ENCODE peak calls at places on chromosomes 1 and 21, in seven cellular contexts. D is astrocyte, T is GM12878, R is cardiac muscle cell, N is Panc1, Q is psoas muscle, P is pancreas. X is an unnamed sample. For H3K4me1, the result is how much of the 10 kb centered on the place peaks cover.

GRCh38 chr1:167095368-167095767 is 1.5 kb downstream of the STYXL2 start:
- DNase-seq in T (no peak), P (no peak), R (no peak), D (peak), Q (no peak), N (no peak), X (no peak)

GRCh38 chr1:212531796-212532195 is 76.8 kb upstream of the ATF3 start:
- DNase-seq in R (no peak), N (no peak), P (no peak), Q (no peak), T (no peak), D (no peak), X (no peak)

GRCh38 chr1:89365206-89365605 is 1.3 kb downstream of the GBP6 start:
- DNase-seq in N (no peak), R (no peak), T (no peak), P (no peak), Q (no peak), D (no peak), X (no peak)

GRCh38 chr21:42237577-42237976 is 18.6 kb downstream of the ABCG1 start:
- DNase-seq in D (no peak), P (no peak), N (no peak), Q (no peak), T (no peak), R (no peak), X (peak)

GRCh38 chr1:30798389-30798951 is 40.9 kb upstream of the LAPTM5 start:
- DNase-seq in R (no peak), T (no peak), N (no peak), Q (peak), P (no peak), D (no peak), X (no peak)

GRCh38 chr1:54741531-54741930 is 22.8 kb downstream of the PARS2 start:
- DNase-seq in N (no peak), R (no peak), T (no peak), Q (no peak), P (no peak), D (no peak), X (no peak)

GRCh38 chr21:42071146-42071737 is at the start of gene UMODL1:
- DNase-seq in R (no peak), P (no peak), T (no peak), N (no peak), D (no peak), Q (no peak), X (no peak)

GRCh38 chr1:225944387-225944786 is 3.4 kb upstream of the LEFTY2 start:
- DNase-seq in D (no peak), N (no peak), T (no peak), Q (no peak), R (no peak), P (no peak), X (no peak)

GRCh38 chr1:205748398-205749093 is 1.4 kb downstream of the NUCKS1 start:
- DNase-seq in N (peak), R (peak), D (peak), Q (no peak), T (no peak), P (no peak), X (peak)

DNA sequence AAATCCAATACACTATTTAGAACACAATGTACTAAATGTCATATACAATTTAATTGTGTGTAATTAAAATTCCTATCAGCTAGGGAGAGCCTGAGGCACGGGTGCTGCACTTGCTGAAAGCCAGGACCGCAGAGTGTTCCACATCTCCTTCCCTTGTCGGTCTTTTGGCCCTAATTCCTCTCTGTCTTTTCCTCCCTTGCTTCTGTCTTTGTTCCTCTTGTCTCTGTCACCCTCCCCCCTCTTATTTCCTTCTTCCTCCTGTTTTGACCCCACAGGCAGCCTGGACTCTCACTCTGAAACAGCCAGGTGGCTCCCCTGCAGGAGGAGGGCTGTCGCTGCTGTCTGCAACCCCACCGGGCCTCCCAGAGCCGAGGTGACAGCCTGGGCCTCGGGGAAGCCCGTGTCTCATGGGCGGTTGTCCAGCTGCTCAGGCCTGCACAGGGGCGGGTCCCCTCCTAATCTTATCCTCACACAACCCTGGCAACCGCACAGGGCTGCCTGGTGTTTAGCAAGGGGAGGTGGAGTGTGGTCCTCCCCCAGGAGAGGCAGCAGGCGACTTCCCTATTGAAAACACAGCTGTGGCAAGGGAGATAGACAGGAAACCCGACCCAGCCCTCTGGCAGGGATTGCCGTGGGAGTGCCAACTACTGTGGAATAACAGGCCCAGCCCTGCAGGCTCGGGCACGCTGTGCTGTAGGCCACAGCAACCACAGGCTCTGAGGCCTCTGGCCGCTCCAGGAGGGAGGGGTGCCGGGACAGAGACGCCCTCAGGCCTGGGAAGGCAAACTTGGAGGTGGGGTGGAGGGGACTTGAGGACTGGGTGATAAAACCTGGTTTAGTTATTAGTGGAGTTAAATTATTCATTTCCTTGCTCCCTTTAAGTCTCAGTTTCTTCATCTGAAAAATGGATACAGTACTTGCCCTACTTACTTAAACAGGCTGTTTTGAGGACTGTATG is 68.8 kb upstream of the WDR26 start:
- DNase-seq in N (no peak), R (peak), P (peak), Q (peak), T (peak), D (peak), X (no peak)
- H3K4me3 ChIP-seq in N (peak), R (no peak), P (no peak), Q (peak), T (peak), D (no peak), X (no peak)

GRCh38 chr1:100358210-100358609 is 5.9 kb downstream of the CDC14A start:
- DNase-seq in R (peak), P (no peak), Q (no peak), D (no peak), N (no peak), T (no peak), X (no peak)

GRCh38 chr1:100362821-100363466 is 10.6 kb downstream of the CDC14A start:
- DNase-seq in N (no peak), T (no peak), Q (no peak), P (no peak), D (peak), R (no peak), X (no peak)

GRCh38 chr1:100361249-100362089 is 9.2 kb downstream of the CDC14A start:
- DNase-seq in R (no peak), T (no peak), D (no peak), N (no peak), P (no peak), Q (no peak), X (no peak)

GRCh38 chr1:100360790-100361232 is 8.5 kb downstream of the CDC14A start:
- DNase-seq in T (no peak), Q (no peak), D (peak), P (no peak), R (peak), N (no peak), X (no peak)

DNA sequence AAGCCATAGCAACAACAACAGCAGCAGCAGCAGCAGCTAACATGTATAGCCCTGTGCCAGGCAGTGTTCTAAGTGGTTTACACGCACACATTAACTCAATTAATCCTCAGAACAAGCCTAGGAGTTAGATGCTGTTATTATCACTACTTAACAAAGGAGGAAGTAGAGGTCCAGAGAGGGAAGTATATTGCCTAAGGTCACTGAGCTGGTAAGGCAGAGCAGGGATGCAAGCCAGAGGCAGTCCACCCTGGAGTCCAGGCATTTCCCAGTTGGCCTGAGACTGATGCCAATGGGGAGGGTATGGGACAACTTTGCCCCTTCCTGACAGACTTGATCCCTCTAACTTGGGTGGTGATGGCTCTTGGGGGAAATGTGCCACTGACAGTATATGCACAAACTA is 6.8 kb downstream of the CDC14A start:
- DNase-seq in T (no peak), Q (no peak), D (no peak), P (no peak), N (no peak), R (no peak), X (no peak)
- H3K4me1 ChIP-seq in T (under half), Q (under half), D (under half), P (under half), N (under half), R (under half), X (half or more)

GRCh38 chr1:224782601-224783000 is 146.9 kb upstream of the DNAH14 start:
- DNase-seq in N (no peak), Q (no peak), P (no peak), D (no peak), R (no peak), T (no peak), X (no peak)

GRCh38 chr1:224781800-224782199 is 147.7 kb upstream of the DNAH14 start:
- DNase-seq in P (no peak), Q (no peak), N (no peak), D (no peak), T (no peak), R (no peak), X (no peak)

GRCh38 chr1:224783006-224783651 is 146.3 kb upstream of the DNAH14 start:
- DNase-seq in N (no peak), R (no peak), Q (no peak), T (peak), D (no peak), P (no peak), X (no peak)

GRCh38 chr1:224779491-224780020 is 149.9 kb upstream of the DNAH14 start:
- DNase-seq in Q (no peak), D (no peak), T (no peak), R (no peak), N (no peak), P (no peak), X (no peak)

DNA sequence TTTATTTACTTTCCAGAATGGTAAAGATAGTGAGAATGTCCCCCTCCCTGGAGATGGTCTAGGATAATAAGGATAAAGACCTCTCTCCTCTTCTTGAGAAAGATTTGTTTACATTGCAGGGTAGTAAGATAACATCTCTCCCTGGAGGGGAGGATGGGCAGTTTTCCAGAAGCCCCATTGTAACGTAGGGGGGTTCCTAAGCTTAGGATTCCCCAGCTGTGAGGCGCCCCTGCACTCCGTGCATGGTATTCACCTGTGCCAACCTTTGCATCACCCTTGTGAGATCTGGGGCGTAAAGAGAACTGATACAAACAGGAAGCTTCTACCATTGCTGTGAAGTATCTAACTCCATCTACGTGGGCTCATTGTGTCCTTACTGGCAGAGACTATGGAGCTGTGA is 148.7 kb upstream of the DNAH14 start:
- DNase-seq in D (no peak), P (no peak), N (no peak), Q (no peak), T (no peak), R (no peak), X (no peak)
- H3K27ac ChIP-seq in D (no peak), P (no peak), N (no peak), Q (no peak), T (no peak), R (no peak), X (no peak)

DNA sequence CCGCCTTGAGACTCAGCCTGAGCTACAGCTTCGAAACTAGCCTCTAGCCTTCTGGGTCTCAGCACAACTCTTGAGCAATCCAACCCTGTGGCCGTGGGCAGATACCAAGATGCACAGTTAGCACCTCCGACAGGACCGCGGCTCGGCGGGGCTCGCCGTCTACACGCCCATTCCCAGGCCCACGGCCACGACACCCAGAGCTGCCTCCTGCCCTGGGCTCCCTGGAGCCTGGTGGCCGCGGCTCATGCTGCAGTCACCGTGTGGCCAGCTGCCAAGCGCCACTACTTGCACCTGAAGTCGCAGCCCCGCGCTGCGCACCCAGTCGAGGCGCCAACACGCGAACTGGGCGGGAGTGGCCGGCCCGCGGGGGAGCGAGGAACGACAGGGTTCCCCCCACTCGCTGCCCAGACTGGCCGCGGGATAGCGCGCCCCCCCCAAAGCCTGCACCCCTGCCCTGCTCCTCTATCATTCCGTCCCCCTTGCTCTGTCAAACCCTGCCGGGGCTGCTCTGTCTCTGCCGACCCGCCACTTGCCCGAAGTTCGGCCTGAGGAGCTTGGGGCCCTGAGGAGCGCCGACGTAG is 729 bp upstream of the CDCA8 start:
- DNase-seq in R (peak), P (peak), T (no peak), D (peak), N (no peak), Q (peak), X (peak)
- H3K4me3 ChIP-seq in R (peak), P (peak), T (peak), D (peak), N (peak), Q (peak), X (peak)

DNA sequence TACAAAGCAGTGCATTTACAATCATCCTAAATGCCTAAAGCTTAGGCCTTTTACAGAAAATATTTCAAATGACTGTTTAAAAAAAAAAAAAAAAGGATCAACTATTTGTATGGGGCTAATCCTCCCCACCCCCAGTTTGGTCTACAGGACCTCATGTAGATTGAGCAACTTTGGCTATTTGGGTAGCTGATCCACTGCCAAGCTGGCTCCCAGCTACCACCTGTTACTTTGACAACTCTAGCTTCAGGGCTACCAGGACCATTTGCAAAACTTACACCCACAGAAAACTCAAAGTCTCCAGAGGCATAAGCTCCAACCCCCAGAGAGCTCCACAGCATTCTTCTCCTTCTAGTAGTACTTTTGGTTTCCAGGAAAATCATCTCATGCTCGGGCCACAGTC is 29.4 kb downstream of the JAK1 start:
- DNase-seq in T (no peak), N (no peak), Q (peak), P (no peak), R (no peak), D (no peak), X (no peak)
- H3K4me1 ChIP-seq in T (under half), N (under half), Q (half or more), P (under half), R (under half), D (under half), X (half or more)

GRCh38 chr1:232767381-232768074 is 37.7 kb upstream of the MAP10 start:
- DNase-seq in P (no peak), T (no peak), N (peak), R (no peak), Q (peak), D (peak), X (no peak)
- H3K27ac ChIP-seq in P (no peak), T (no peak), N (no peak), R (no peak), Q (peak), D (no peak), X (no peak)

GRCh38 chr1:150069923-150070322 is 2.3 kb downstream of the VPS45 start:
- DNase-seq in P (no peak), Q (no peak), T (no peak), D (no peak), N (no peak), R (no peak), X (no peak)

GRCh38 chr1:150066838-150067183 is 765 bp upstream of the VPS45 start:
- DNase-seq in Q (peak), D (no peak), R (peak), N (no peak), T (peak), P (peak), X (peak)

GRCh38 chr1:150065184-150065871 is 2.2 kb upstream of the VPS45 start:
- DNase-seq in R (no peak), P (no peak), T (no peak), N (no peak), D (peak), Q (no peak), X (no peak)

GRCh38 chr1:150066328-150066727 is 1.2 kb upstream of the VPS45 start:
- DNase-seq in N (no peak), T (no peak), P (no peak), D (no peak), Q (no peak), R (no peak), X (no peak)

DNA sequence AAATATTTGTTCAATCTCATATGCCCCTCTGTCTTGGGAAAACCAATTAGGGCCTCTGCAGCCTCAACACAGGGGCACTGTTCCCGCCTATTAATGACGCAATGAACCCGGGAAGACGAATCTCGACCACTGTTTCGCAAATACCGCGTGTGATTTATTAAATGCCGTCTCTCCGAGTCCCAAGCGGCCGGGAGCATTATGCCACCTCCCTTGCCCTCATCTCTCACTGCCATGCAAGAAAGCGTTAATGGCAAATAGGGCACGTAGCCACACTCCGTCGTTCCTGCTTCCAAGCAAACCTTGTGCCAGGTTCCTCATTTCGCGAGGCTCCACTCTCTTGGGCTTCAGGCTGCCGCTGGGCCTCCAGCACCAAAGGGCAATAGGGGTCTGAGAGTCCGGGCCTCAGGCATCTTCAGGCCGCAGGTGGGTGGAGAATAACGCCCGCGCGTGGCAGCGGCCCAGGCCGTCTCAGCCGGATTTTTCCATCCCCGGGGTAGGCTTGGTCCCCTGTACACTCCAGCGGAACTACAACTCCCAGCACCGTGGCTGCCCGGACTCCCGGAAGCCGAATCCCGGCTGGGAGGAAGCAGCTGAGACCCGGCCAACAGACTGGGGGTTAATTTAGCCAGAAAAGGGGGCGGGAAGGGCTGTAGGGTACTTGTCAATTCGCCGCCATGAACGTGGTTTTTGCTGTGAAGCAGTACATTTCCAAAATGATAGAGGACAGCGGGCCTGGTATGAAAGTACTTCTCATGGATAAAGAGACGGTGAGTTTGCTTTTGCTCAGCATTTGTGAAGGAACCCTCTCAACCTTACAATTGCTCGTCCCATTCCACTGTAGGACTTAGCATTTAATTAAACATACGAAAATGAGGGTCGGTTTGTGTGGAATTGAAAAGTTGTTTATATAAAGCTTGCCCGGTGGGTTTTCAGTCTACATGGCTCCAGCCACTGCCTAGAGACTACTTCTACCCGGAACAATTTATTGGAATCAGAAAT is at the start of gene VPS45:
- DNase-seq in T (peak), Q (peak), N (peak), R (peak), D (peak), P (peak), X (peak)
- H3K4me3 ChIP-seq in T (peak), Q (peak), N (peak), R (peak), D (peak), P (peak), X (peak)

DNA sequence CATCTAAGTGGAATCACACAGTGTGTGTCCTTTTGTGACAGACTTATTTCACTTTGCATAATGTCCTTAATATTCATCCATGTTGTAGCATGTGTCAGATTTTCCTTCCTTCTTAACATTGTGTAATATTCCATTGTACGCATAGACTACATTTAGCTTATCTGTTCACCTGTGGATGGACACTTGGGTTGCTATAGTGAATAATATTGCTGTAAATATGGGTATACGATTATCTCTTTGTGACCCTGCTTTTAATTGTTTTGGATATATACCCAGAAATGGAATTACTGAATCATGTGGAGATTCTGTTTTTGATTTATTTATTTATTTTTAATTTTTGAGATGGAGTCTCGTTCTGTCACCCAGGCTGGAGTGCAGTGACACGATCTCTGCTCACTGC is 63.0 kb upstream of the ATP5PO start:
- DNase-seq in R (no peak), D (no peak), T (no peak), Q (no peak), P (no peak), N (no peak), X (no peak)
- H3K4me1 ChIP-seq in R (under half), D (under half), T (under half), Q (under half), P (under half), N (under half), X (under half)

X was measured in naive thymus-derived CD4-positive, alpha-beta T cell.